ENCODE peak calls at places on chromosomes 4 and X, in five cellular contexts. One of them, this sample, is unnamed.

GRCh38 chrX:24242649-24243556 is 71.0 kb downstream of the SUPT20HL2 start:
- DNase-seq in A549: no peak
- DNase-seq in foreskin fibroblast: peak; percentile 74
- DNase-seq in brain microvascular endothelial cell: peak; percentile 58
- DNase-seq in lower leg skin: peak; percentile 75
- DNase-seq in this sample: peak; percentile 79

GRCh38 chrX:151396042-151396826 is 772 bp upstream of the VMA21 start:
- DNase-seq in foreskin fibroblast: peak; percentile 50
- DNase-seq in A549: no peak
- DNase-seq in brain microvascular endothelial cell: peak; percentile 17
- DNase-seq in lower leg skin: peak; percentile 17
- DNase-seq in this sample: peak; percentile 67

GRCh38 chr4:117134386-117134785 is 49.0 kb upstream of the TRAM1L1 start:
- DNase-seq in foreskin fibroblast: peak; percentile 9
- DNase-seq in A549: peak; percentile 0
- DNase-seq in brain microvascular endothelial cell: peak; percentile 85
- DNase-seq in lower leg skin: no peak
- DNase-seq in this sample: peak; percentile 91

GRCh38 chr4:116724249-116724648 is 361.1 kb downstream of the TRAM1L1 start:
- DNase-seq in A549: no peak
- DNase-seq in foreskin fibroblast: no peak
- DNase-seq in lower leg skin: no peak
- DNase-seq in brain microvascular endothelial cell: no peak
- DNase-seq in this sample: no peak

GRCh38 chr4:45275862-45276261 is 549.5 kb upstream of the GNPDA2 start:
- DNase-seq in foreskin fibroblast: no peak
- DNase-seq in A549: no peak
- DNase-seq in brain microvascular endothelial cell: no peak
- DNase-seq in lower leg skin: no peak
- DNase-seq in this sample: no peak

GRCh38 chr4:69617083-69617694 is 22.3 kb downstream of the UGT2A2 start:
- DNase-seq in brain microvascular endothelial cell: peak; percentile 45
- DNase-seq in A549: peak; percentile 10
- DNase-seq in lower leg skin: no peak
- DNase-seq in foreskin fibroblast: no peak
- DNase-seq in this sample: peak; percentile 66

GRCh38 chr4:57691370-57691769 is 581.2 kb upstream of the IGFBP7 start:
- DNase-seq in brain microvascular endothelial cell: no peak
- DNase-seq in A549: no peak
- DNase-seq in lower leg skin: no peak
- DNase-seq in foreskin fibroblast: no peak
- DNase-seq in this sample: no peak

GRCh38 chr4:15012017-15012788 is 9.9 kb downstream of the CPEB2 start:
- DNase-seq in brain microvascular endothelial cell: no peak
- DNase-seq in lower leg skin: no peak
- DNase-seq in foreskin fibroblast: no peak
- DNase-seq in A549: no peak
- DNase-seq in this sample: no peak

GRCh38 chrX:118773782-118774181 is 46.4 kb downstream of the IL13RA1 start:
- DNase-seq in A549: no peak
- DNase-seq in lower leg skin: no peak
- DNase-seq in foreskin fibroblast: no peak
- DNase-seq in brain microvascular endothelial cell: no peak
- DNase-seq in this sample: no peak

GRCh38 chr4:76996445-76996844 is 46.9 kb downstream of the SEPTIN11 start:
- DNase-seq in lower leg skin: no peak
- DNase-seq in foreskin fibroblast: no peak
- DNase-seq in brain microvascular endothelial cell: no peak
- DNase-seq in A549: no peak
- DNase-seq in this sample: no peak

GRCh38 chr4:89254847-89255246 is 52.8 kb downstream of the GPRIN3 start:
- DNase-seq in foreskin fibroblast: peak; percentile 1
- DNase-seq in A549: peak; percentile 10
- DNase-seq in brain microvascular endothelial cell: no peak
- DNase-seq in lower leg skin: no peak
- DNase-seq in this sample: no peak

GRCh38 chr4:157741642-157742041 is 431.2 kb downstream of the GASK1B start:
- DNase-seq in A549: no peak
- DNase-seq in foreskin fibroblast: no peak
- DNase-seq in brain microvascular endothelial cell: no peak
- DNase-seq in lower leg skin: no peak
- DNase-seq in this sample: no peak

GRCh38 chr4:170025523-170026252 is 507 bp downstream of the MFAP3L start:
- DNase-seq in A549: peak; percentile 7
- DNase-seq in foreskin fibroblast: no peak
- DNase-seq in brain microvascular endothelial cell: no peak
- DNase-seq in lower leg skin: no peak
- DNase-seq in this sample: peak; percentile 23

GRCh38 chr4:60034371-60034770 is 1165.8 kb upstream of the ADGRL3 start:
- DNase-seq in A549: no peak
- DNase-seq in lower leg skin: no peak
- DNase-seq in foreskin fibroblast: no peak
- DNase-seq in brain microvascular endothelial cell: no peak
- DNase-seq in this sample: no peak

GRCh38 chr4:147103403-147103946 is 157.8 kb upstream of the TTC29 start:
- DNase-seq in A549: peak; percentile 7
- DNase-seq in lower leg skin: peak; percentile 76
- DNase-seq in brain microvascular endothelial cell: peak; percentile 96
- DNase-seq in foreskin fibroblast: peak; percentile 98
- DNase-seq in this sample: peak; percentile 97

GRCh38 chrX:19679787-19680186 is 164.5 kb upstream of the MAP3K15 start:
- DNase-seq in brain microvascular endothelial cell: no peak
- DNase-seq in A549: no peak
- DNase-seq in foreskin fibroblast: no peak
- DNase-seq in lower leg skin: no peak
- DNase-seq in this sample: no peak

GRCh38 chrX:70398899-70399298 is 24.2 kb upstream of the GDPD2 start:
- DNase-seq in lower leg skin: no peak
- DNase-seq in brain microvascular endothelial cell: peak; percentile 3
- DNase-seq in foreskin fibroblast: peak; percentile 18
- DNase-seq in A549: no peak
- DNase-seq in this sample: peak; percentile 11

GRCh38 chr4:30950737-30951136 is 230.6 kb downstream of the PCDH7 start:
- DNase-seq in foreskin fibroblast: no peak
- DNase-seq in A549: no peak
- DNase-seq in brain microvascular endothelial cell: no peak
- DNase-seq in lower leg skin: peak; percentile 80
- DNase-seq in this sample: no peak

GRCh38 chr4:123824524-123824923 is 427.9 kb downstream of the SPRY1 start:
- DNase-seq in foreskin fibroblast: no peak
- DNase-seq in lower leg skin: no peak
- DNase-seq in A549: no peak
- DNase-seq in brain microvascular endothelial cell: no peak
- DNase-seq in this sample: no peak

DNA sequence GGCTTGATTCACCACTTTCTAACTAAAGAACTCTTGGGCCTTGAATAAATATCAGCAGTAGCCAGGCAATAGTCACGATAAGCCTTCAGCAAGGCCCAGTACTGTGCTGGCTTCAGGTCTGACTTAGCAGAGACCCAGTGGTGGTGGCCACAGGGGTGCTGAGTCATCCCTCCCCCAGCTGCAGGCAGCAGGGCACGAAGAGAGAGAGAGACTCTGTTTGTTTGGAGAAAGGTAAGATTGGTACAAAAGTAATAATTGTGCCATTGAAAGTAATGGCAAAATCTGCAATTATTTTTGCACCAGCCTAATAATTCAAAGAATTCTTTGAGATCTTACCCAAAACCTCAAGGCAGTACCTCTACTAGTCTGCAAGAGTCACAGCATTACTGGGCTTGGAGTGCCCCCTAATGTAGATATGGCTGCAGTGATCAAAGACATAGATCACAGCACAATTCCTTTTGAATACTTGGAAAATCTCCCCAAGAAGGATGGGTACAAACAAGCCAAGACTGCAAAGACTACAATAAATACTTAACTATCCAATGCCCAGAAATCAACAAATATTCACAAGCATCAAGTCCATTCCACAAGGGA is 159.5 kb upstream of the USP38 start:
- DNase-seq in lower leg skin: no peak
- DNase-seq in brain microvascular endothelial cell: peak; percentile 17
- DNase-seq in A549: no peak
- DNase-seq in foreskin fibroblast: peak; percentile 20
- DNase-seq in this sample: peak; percentile 65
- TF ChIP-seq CTCF in lower leg skin: no peak
- TF ChIP-seq CTCF in brain microvascular endothelial cell: peak; percentile 56
- TF ChIP-seq CTCF in A549: peak; percentile 30
- TF ChIP-seq CTCF in foreskin fibroblast: peak; percentile 37
- TF ChIP-seq CTCF in this sample: peak; percentile 29

GRCh38 chr4:8412288-8412687 is 28.2 kb downstream of the ACOX3 start:
- DNase-seq in A549: no peak
- DNase-seq in lower leg skin: no peak
- DNase-seq in foreskin fibroblast: no peak
- DNase-seq in brain microvascular endothelial cell: no peak
- DNase-seq in this sample: no peak

GRCh38 chr4:8409271-8410065 is 31.1 kb downstream of the ACOX3 start:
- DNase-seq in foreskin fibroblast: no peak
- DNase-seq in brain microvascular endothelial cell: no peak
- DNase-seq in A549: no peak
- DNase-seq in lower leg skin: no peak
- DNase-seq in this sample: peak; percentile 19

GRCh38 chr4:8411351-8412180 is 29.0 kb downstream of the ACOX3 start:
- DNase-seq in foreskin fibroblast: no peak
- DNase-seq in A549: no peak
- DNase-seq in brain microvascular endothelial cell: no peak
- DNase-seq in lower leg skin: no peak
- DNase-seq in this sample: no peak

GRCh38 chr4:8410066-8410600 is 30.4 kb downstream of the ACOX3 start:
- DNase-seq in brain microvascular endothelial cell: no peak
- DNase-seq in lower leg skin: no peak
- DNase-seq in foreskin fibroblast: no peak
- DNase-seq in A549: no peak
- DNase-seq in this sample: no peak

GRCh38 chr4:8410641-8411271 is 29.8 kb downstream of the ACOX3 start:
- DNase-seq in brain microvascular endothelial cell: peak; percentile 83
- DNase-seq in lower leg skin: no peak
- DNase-seq in A549: peak; percentile 57
- DNase-seq in foreskin fibroblast: peak; percentile 52
- DNase-seq in this sample: peak; percentile 59
- TF ChIP-seq CTCF in brain microvascular endothelial cell: peak; percentile 76
- TF ChIP-seq CTCF in lower leg skin: no peak
- TF ChIP-seq CTCF in A549: peak; percentile 35
- TF ChIP-seq CTCF in foreskin fibroblast: peak; percentile 17
- TF ChIP-seq CTCF in this sample: peak; percentile 42

GRCh38 chr4:149897784-149898183 is 82.1 kb upstream of the IQCM start:
- DNase-seq in A549: no peak
- DNase-seq in foreskin fibroblast: no peak
- DNase-seq in brain microvascular endothelial cell: no peak
- DNase-seq in lower leg skin: no peak
- DNase-seq in this sample: peak; percentile 44
- TF ChIP-seq CTCF in A549: peak; percentile 62
- TF ChIP-seq CTCF in foreskin fibroblast: no peak
- TF ChIP-seq CTCF in brain microvascular endothelial cell: peak; percentile 38
- TF ChIP-seq CTCF in lower leg skin: no peak
- TF ChIP-seq CTCF in this sample: no peak

GRCh38 chrX:15493118-15494082 is at the start of gene PIR:
- DNase-seq in lower leg skin: peak; percentile 72
- DNase-seq in A549: peak; percentile 82
- DNase-seq in foreskin fibroblast: peak; percentile 73
- DNase-seq in brain microvascular endothelial cell: peak; percentile 77
- DNase-seq in this sample: peak; percentile 78
- TF ChIP-seq CTCF in lower leg skin: no peak
- TF ChIP-seq CTCF in A549: peak; percentile 52
- TF ChIP-seq CTCF in foreskin fibroblast: peak; percentile 37
- TF ChIP-seq CTCF in brain microvascular endothelial cell: peak; percentile 68
- TF ChIP-seq CTCF in this sample: peak; percentile 45

GRCh38 chrX:46648660-46649059 is 75.1 kb downstream of the CHST7 start:
- DNase-seq in A549: no peak
- DNase-seq in foreskin fibroblast: no peak
- DNase-seq in brain microvascular endothelial cell: no peak
- DNase-seq in lower leg skin: no peak
- DNase-seq in this sample: no peak

GRCh38 chrX:46649421-46650260 is 76.1 kb downstream of the CHST7 start:
- DNase-seq in foreskin fibroblast: no peak
- DNase-seq in A549: no peak
- DNase-seq in lower leg skin: no peak
- DNase-seq in brain microvascular endothelial cell: no peak
- DNase-seq in this sample: peak; percentile 59

DNA sequence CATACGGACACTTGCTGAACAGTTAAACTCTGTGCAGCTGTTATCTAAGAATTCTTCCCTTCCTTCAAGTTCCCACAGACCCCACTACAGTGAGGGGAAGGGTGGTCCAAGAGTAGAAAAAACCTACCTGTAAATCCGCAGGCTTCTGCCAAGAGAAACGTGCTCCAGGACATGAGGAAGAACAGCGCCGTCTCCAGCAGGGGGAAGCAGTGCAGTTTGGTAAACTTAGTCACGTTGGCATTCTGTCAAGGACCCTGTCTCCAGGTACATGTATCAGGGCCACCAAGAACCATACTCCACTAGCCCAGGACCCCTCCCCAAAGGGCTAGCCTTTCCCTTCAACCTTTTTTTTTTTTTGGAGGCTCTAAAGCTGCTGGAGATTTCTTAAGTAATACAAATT is 79.9 kb downstream of the CHST7 start:
- DNase-seq in foreskin fibroblast: no peak
- DNase-seq in lower leg skin: no peak
- DNase-seq in A549: peak; percentile 7
- DNase-seq in brain microvascular endothelial cell: no peak
- DNase-seq in this sample: no peak
- TF ChIP-seq CTCF in foreskin fibroblast: peak; percentile 21
- TF ChIP-seq CTCF in lower leg skin: no peak
- TF ChIP-seq CTCF in A549: peak; percentile 20
- TF ChIP-seq CTCF in brain microvascular endothelial cell: peak; percentile 56
- TF ChIP-seq CTCF in this sample: peak; percentile 41

GRCh38 chr4:6474053-6474568 is 1.7 kb upstream of the PPP2R2C start:
- DNase-seq in A549: peak; percentile 50
- DNase-seq in lower leg skin: peak; percentile 12
- DNase-seq in brain microvascular endothelial cell: no peak
- DNase-seq in foreskin fibroblast: no peak
- DNase-seq in this sample: no peak
- TF ChIP-seq CTCF in A549: peak; percentile 22
- TF ChIP-seq CTCF in lower leg skin: no peak
- TF ChIP-seq CTCF in brain microvascular endothelial cell: peak; percentile 43
- TF ChIP-seq CTCF in foreskin fibroblast: peak; percentile 18
- TF ChIP-seq CTCF in this sample: no peak

DNA sequence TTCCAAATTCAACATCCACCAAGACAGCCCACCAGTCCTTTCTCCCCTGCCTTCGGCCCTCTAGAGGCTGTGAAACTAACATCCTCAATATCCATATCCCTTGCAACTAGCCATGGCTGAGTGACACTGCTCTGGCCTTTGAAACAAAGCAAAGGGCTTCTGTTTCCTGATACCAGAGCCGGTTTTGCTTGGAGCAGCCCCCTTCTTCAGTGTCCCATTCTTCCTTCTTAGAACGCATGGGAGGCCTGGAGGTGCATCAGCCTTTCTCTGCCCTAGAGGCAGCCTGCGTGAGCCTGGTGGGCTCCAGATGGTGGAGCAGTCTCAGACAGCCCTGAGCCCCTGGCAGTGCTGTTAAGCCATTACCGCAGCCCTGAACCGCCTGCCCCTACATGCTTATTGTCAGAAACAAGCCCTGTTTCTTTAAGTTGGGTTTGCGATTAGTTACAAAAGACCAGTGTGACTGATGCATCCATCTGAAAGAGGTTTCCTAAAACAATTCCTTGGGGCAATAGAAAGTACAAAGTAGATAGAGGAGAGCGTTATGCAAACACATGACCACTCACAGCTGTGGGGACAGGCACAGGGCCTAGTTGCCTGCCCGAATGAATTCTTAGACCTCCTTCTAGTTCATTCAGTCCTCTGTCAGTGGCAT is 74.1 kb downstream of the EVC start:
- DNase-seq in foreskin fibroblast: peak; percentile 39
- DNase-seq in A549: no peak
- DNase-seq in brain microvascular endothelial cell: no peak
- DNase-seq in lower leg skin: no peak
- DNase-seq in this sample: no peak
- TF ChIP-seq CTCF in foreskin fibroblast: no peak
- TF ChIP-seq CTCF in A549: no peak
- TF ChIP-seq CTCF in brain microvascular endothelial cell: peak; percentile 38
- TF ChIP-seq CTCF in lower leg skin: no peak
- TF ChIP-seq CTCF in this sample: peak; percentile 15